ENCODE peak calls at places on chromosomes 2 and 18, in ten cellular contexts. T is esophagus squamous epithelium, J is adrenal gland, X is activated T-cell treated with anti-CD3 and anti-CD28 coated beads for 1 hour, D is EH, V is Kasumi-1, G is amniotic stem cell, H is hippocampal formation, N is GM12891, E is HuH-7. S is an unnamed sample.

GRCh38 chr18:46447792-46448191 is 209.2 kb downstream of the LOXHD1 start:
- DNase-seq in T (no peak), J (no peak), X (no peak), D (no peak), V (no peak), G (no peak), H (no peak), N (no peak), E (no peak), S (no peak)

GRCh38 chr2:112047537-112048235 is 7.4 kb upstream of the TMEM87B start:
- DNase-seq in T (no peak), J (no peak), X (no peak), D (no peak), V (no peak), G (no peak), H (no peak), N (no peak), E (no peak), S (no peak)

GRCh38 chr2:185144159-185144919 is 546.0 kb downstream of the ZNF804A start:
- DNase-seq in T (no peak), J (no peak), X (no peak), D (no peak), V (no peak), G (no peak), H (no peak), N (no peak), E (no peak), S (no peak)

GRCh38 chr2:37890893-37891495 is 34.1 kb upstream of the RMDN2 start:
- DNase-seq in T (no peak), J (peak), X (peak), D (peak), V (peak), G (peak), H (peak), N (no peak), E (peak), S (peak)

GRCh38 chr18:44937985-44938384 is 257.3 kb downstream of the SETBP1 start:
- DNase-seq in T (no peak), J (no peak), X (no peak), D (no peak), V (no peak), G (no peak), H (no peak), N (no peak), E (no peak), S (no peak)

GRCh38 chr2:178142274-178143065 is 30.2 kb downstream of the RBM45 start:
- DNase-seq in T (no peak), J (no peak), X (no peak), D (peak), V (no peak), G (no peak), H (no peak), N (no peak), E (no peak), S (no peak)

GRCh38 chr2:196750291-196750923 is 49.1 kb downstream of the GTF3C3 start:
- DNase-seq in T (no peak), J (no peak), X (no peak), D (no peak), V (no peak), G (no peak), H (no peak), N (no peak), E (no peak), S (no peak)

GRCh38 chr2:203566161-203566560 is 31.1 kb upstream of the RAPH1 start:
- DNase-seq in T (no peak), J (no peak), X (no peak), D (no peak), V (no peak), G (no peak), H (no peak), N (no peak), E (no peak), S (no peak)

GRCh38 chr2:227508001-227508400 is 36.0 kb downstream of the AGFG1 start:
- DNase-seq in T (no peak), J (no peak), X (no peak), D (no peak), V (no peak), G (no peak), H (no peak), N (no peak), E (no peak), S (no peak)

GRCh38 chr18:37361223-37362157 is 204.1 kb downstream of the CELF4 start:
- DNase-seq in T (no peak), J (no peak), X (no peak), D (no peak), V (no peak), G (no peak), H (no peak), N (no peak), E (no peak), S (no peak)

GRCh38 chr2:221753401-221753800 is 181.3 kb upstream of the EPHA4 start:
- DNase-seq in T (no peak), J (no peak), X (no peak), D (no peak), V (no peak), G (no peak), H (no peak), N (no peak), E (no peak), S (no peak)

GRCh38 chr2:96267159-96267971 is 1.3 kb downstream of the CIAO1 start:
- DNase-seq in T (no peak), J (peak), X (peak), D (peak), V (peak), G (no peak), H (no peak), N (peak), E (peak), S (no peak)

GRCh38 chr2:165825041-165825440 is 31.0 kb upstream of the GALNT3 start:
- DNase-seq in T (no peak), J (peak), X (no peak), D (no peak), V (no peak), G (no peak), H (no peak), N (no peak), E (no peak), S (no peak)

GRCh38 chr2:33509908-33510588 is 33.6 kb downstream of the RASGRP3 start:
- DNase-seq in T (no peak), J (no peak), X (no peak), D (no peak), V (no peak), G (no peak), H (no peak), N (no peak), E (no peak), S (no peak)

GRCh38 chr2:118686364-118686763 is 161.1 kb downstream of the EN1 start:
- DNase-seq in T (no peak), J (no peak), X (no peak), D (no peak), V (no peak), G (no peak), H (no peak), N (no peak), E (no peak), S (no peak)

GRCh38 chr2:74915743-74916142 is 42.7 kb upstream of the POLE4 start:
- DNase-seq in T (no peak), J (no peak), X (no peak), D (peak), V (no peak), G (no peak), H (no peak), N (no peak), E (no peak), S (no peak)

GRCh38 chr2:218812861-218813260 is 18.7 kb downstream of the PRKAG3 start:
- DNase-seq in T (no peak), J (no peak), X (no peak), D (no peak), V (no peak), G (no peak), H (no peak), N (no peak), E (no peak), S (no peak)

GRCh38 chr18:25962176-25962575 is 128.2 kb downstream of the SS18 start:
- DNase-seq in T (no peak), J (no peak), X (no peak), D (no peak), V (no peak), G (no peak), H (no peak), N (no peak), E (no peak), S (no peak)

GRCh38 chr18:72197598-72197997 is 346.5 kb downstream of the CBLN2 start:
- DNase-seq in T (no peak), J (no peak), X (no peak), D (no peak), V (no peak), G (no peak), H (no peak), N (no peak), E (no peak), S (no peak)

GRCh38 chr2:144583741-144584453 is 64.0 kb upstream of the ZEB2 start:
- DNase-seq in T (no peak), J (no peak), X (no peak), D (peak), V (no peak), G (peak), H (no peak), N (no peak), E (no peak), S (no peak)

GRCh38 chr2:225173909-225174308 is 131.6 kb upstream of the DOCK10 start:
- DNase-seq in T (no peak), J (no peak), X (no peak), D (no peak), V (no peak), G (no peak), H (no peak), N (no peak), E (no peak), S (no peak)

GRCh38 chr2:201517094-201517493 is 65.6 kb downstream of the STRADB start:
- DNase-seq in T (no peak), J (no peak), X (no peak), D (peak), V (no peak), G (no peak), H (no peak), N (no peak), E (no peak), S (no peak)

GRCh38 chr2:173410579-173410978 is 55.9 kb downstream of the CDCA7 start:
- DNase-seq in T (no peak), J (no peak), X (no peak), D (no peak), V (no peak), G (no peak), H (no peak), N (no peak), E (no peak), S (no peak)

GRCh38 chr18:13464432-13465125 is 246.0 kb downstream of the LDLRAD4 start:
- DNase-seq in T (peak), J (peak), X (peak), D (no peak), V (peak), G (no peak), H (no peak), N (peak), E (no peak), S (no peak)

GRCh38 chr2:119853777-119854399 is 94.2 kb downstream of the PTPN4 start:
- DNase-seq in T (no peak), J (no peak), X (no peak), D (no peak), V (no peak), G (no peak), H (no peak), N (no peak), E (no peak), S (no peak)

GRCh38 chr2:72128843-72129227 is 18.8 kb downstream of the CYP26B1 start:
- DNase-seq in T (no peak), J (no peak), X (no peak), D (no peak), V (no peak), G (no peak), H (no peak), N (no peak), E (no peak), S (no peak)

GRCh38 chr2:235685024-235685721 is 191.3 kb downstream of the AGAP1 start:
- DNase-seq in T (no peak), J (no peak), X (no peak), D (no peak), V (no peak), G (no peak), H (no peak), N (no peak), E (no peak), S (no peak)

GRCh38 chr2:200380833-200381542 is 74.5 kb downstream of the SPATS2L start:
- DNase-seq in T (no peak), J (no peak), X (no peak), D (peak), V (no peak), G (no peak), H (no peak), N (no peak), E (no peak), S (no peak)

GRCh38 chr2:174682578-174683391 is 81.5 kb downstream of the CHRNA1 start:
- DNase-seq in T (no peak), J (peak), X (peak), D (peak), V (peak), G (peak), H (peak), N (peak), E (peak), S (peak)

GRCh38 chr2:120177011-120177621 is 46.1 kb downstream of the TMEM185B start:
- DNase-seq in T (no peak), J (no peak), X (peak), D (peak), V (peak), G (no peak), H (no peak), N (peak), E (no peak), S (no peak)

S was measured in caudate nucleus.